ENCODE peak calls at places on chromosomes 5 and 9, in nine cellular contexts. V is lower lobe of right lung; B is Peyer's patch; E is osteoblast; H is lung; A is HCT116; I is tibial nerve; J is neural progenitor cell; W is CD8-positive, alpha-beta memory T cell. D is an unnamed sample.

GRCh38 chr9:69180670-69181069 is 6.6 kb downstream of the TJP2 start:
- DNase-seq in J (no peak), E (peak; percentile 95), B (peak; percentile 73), V (no peak), W (peak; percentile 58), A (peak; percentile 83), H (peak; percentile 58), I (no peak), D (peak; percentile 80)

GRCh38 chr9:105438136-105438839 is 9.5 kb upstream of the FSD1L start:
- DNase-seq in E (no peak), J (no peak), B (no peak), W (no peak), V (no peak), I (no peak), A (no peak), H (no peak), D (no peak)

GRCh38 chr9:84851935-84852585 is 182.5 kb downstream of the NTRK2 start:
- DNase-seq in B (no peak), J (peak; percentile 87), W (no peak), A (peak; percentile 68), H (peak; percentile 41), E (no peak), I (peak; percentile 22), V (no peak), D (peak; percentile 65)

GRCh38 chr9:127132921-127133647 is 10.6 kb upstream of the ANGPTL2 start:
- DNase-seq in A (no peak), V (peak; percentile 56), I (no peak), E (no peak), H (no peak), J (peak; percentile 65), B (peak; percentile 42), W (peak; percentile 32), D (no peak)

GRCh38 chr5:142637871-142638270 is 48.0 kb downstream of the FGF1 start:
- DNase-seq in A (no peak), E (no peak), V (no peak), H (no peak), W (no peak), J (no peak), I (no peak), B (no peak), D (no peak)

GRCh38 chr5:54760182-54760935 is 225.0 kb downstream of the ESM1 start:
- DNase-seq in V (no peak), E (peak; percentile 49), B (no peak), A (no peak), H (no peak), I (no peak), W (no peak), J (no peak), D (no peak)

GRCh38 chr9:20996809-20997208 is 34.6 kb downstream of the HACD4 start:
- DNase-seq in B (no peak), E (peak; percentile 11), I (no peak), V (no peak), H (no peak), W (no peak), A (no peak), J (no peak), D (no peak)

GRCh38 chr9:110575169-110575568 is 4.4 kb downstream of the SVEP1 start:
- DNase-seq in W (no peak), J (no peak), B (no peak), H (no peak), I (no peak), V (no peak), A (no peak), E (peak; percentile 68), D (peak; percentile 63)

GRCh38 chr9:34985311-34985899 is 4.1 kb upstream of the DNAJB5 start:
- DNase-seq in W (peak; percentile 71), V (no peak), B (peak; percentile 85), I (no peak), A (peak; percentile 59), H (no peak), E (no peak), J (peak; percentile 80), D (no peak)

GRCh38 chr5:458547-459353 is 15.8 kb downstream of the EXOC3 start:
- DNase-seq in E (peak; percentile 95), V (no peak), B (peak; percentile 40), I (no peak), H (no peak), A (no peak), W (peak; percentile 47), J (no peak), D (no peak)

GRCh38 chr5:99795026-99795425 is 740.1 kb upstream of the FAM174A start:
- DNase-seq in J (no peak), B (no peak), V (no peak), H (no peak), I (no peak), A (no peak), W (no peak), E (no peak), D (no peak)

DNA sequence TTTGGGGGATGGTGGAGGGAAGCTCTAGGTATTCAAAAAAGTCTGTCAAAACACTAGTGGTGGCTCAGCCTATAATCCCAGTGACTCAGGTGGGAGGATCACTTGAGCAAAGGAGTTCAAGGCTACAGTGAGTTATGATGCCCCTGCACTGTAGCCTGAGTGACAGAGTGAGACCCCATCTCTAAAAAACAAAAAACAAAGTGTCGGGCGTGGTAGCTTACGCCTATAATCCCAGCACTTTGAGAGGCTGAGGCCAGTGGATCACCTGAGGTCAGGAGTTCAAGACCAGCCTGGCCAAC is 15.8 kb upstream of the SLC35D2 start:
- DNase-seq in V (no peak), J (no peak), A (no peak), I (no peak), W (no peak), E (no peak), H (no peak), B (no peak), D (no peak)
- H3K4me3 ChIP-seq in V (no peak overlapping the region), J (no peak overlapping the region), A (no peak overlapping the region), I (no peak overlapping the region), W (peak overlapping the region; percentile 10), E (no peak overlapping the region), H (no peak overlapping the region), B (no peak overlapping the region), D (no peak overlapping the region)

GRCh38 chr9:81591791-81592190 is 97.6 kb downstream of the TLE1 start:
- DNase-seq in E (no peak), V (no peak), A (no peak), W (no peak), I (no peak), J (no peak), B (no peak), H (no peak), D (no peak)

GRCh38 chr9:81588148-81588874 is 101.0 kb downstream of the TLE1 start:
- DNase-seq in J (no peak), B (peak; percentile 64), E (peak; percentile 86), V (peak; percentile 66), W (no peak), A (no peak), H (peak; percentile 56), I (no peak), D (no peak)

GRCh38 chr9:81589819-81590218 is 99.5 kb downstream of the TLE1 start:
- DNase-seq in A (no peak), B (no peak), H (no peak), E (no peak), W (no peak), I (no peak), J (no peak), V (no peak), D (no peak)

GRCh38 chr9:81590688-81591087 is 98.7 kb downstream of the TLE1 start:
- DNase-seq in W (no peak), A (no peak), V (no peak), E (no peak), I (no peak), H (no peak), B (no peak), J (no peak), D (no peak)

GRCh38 chr9:81589392-81589791 is 100.0 kb downstream of the TLE1 start:
- DNase-seq in B (no peak), H (no peak), W (no peak), E (no peak), A (no peak), V (no peak), I (no peak), J (no peak), D (no peak)
- H3K36me3 ChIP-seq in B (peaks cover 4% of the 10 kb centered on the region), H (peaks cover 11% of the 10 kb centered on the region), W (no peaks in the 10 kb centered on the region), E (peaks cover under 1% of the 10 kb centered on the region), A (no peaks in the 10 kb centered on the region), V (peaks cover 46% of the 10 kb centered on the region), I (peaks cover 69% of the 10 kb centered on the region), J (peaks cover 7% of the 10 kb centered on the region), D (peaks cover 27% of the 10 kb centered on the region)

DNA sequence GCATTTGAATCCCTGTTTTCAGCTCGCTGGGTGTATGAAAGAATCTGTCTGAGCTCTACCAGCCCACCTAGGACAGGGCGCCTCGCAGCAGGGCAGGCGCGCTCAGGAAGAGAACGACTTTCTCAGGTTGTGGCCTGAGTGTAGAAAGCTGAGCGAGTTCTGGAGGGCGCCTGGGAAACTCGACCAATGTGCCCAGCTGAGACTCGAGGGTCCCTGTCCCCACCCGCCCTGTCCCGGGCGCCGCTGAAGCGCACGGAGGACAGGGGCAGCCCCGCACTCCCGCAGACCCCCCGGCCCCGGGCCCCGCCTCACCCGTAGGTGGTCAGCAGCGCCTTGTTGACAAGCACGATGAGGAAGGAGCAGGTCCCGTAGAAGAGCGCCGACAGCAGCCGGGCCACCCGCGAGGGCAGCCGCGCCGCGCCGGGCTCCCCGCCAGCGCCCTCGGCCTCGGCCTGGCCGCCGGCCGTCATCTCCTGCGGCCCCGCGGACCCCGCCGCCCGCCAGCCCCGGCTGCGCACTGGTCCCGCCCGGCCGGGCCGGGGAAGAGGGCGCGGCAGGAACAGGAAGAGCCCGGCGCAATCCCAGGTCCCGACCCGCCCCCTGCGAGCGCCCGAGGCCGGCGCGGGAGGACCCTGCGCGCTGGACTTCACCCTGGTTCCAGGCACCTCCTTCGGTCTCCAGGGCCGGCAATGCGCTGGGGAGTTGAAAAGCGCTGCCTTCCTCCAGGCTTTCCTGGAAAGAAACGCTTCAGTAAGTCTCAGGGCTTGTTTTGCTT is at the start of gene SLC35D2:
- DNase-seq in J (peak; percentile 84), A (no peak), I (peak; percentile 40), H (peak; percentile 48), W (peak; percentile 49), V (peak; percentile 73), E (peak; percentile 96), B (peak; percentile 87), D (no peak)
- H3K27ac ChIP-seq in J (no peak within 1 kb of the TSS), A (peak within 1 kb of the TSS; percentile 43), I (peak within 1 kb of the TSS; percentile 97), H (peak within 1 kb of the TSS; percentile 84), W (peak within 1 kb of the TSS; percentile 41), V (peak within 1 kb of the TSS; percentile 83), E (no peak within 1 kb of the TSS), B (peak within 1 kb of the TSS; percentile 97), D (peak within 1 kb of the TSS; percentile 96)

GRCh38 chr5:147830035-147830434 is 1.4 kb downstream of the SPINK1 start:
- DNase-seq in V (no peak), W (no peak), I (no peak), J (no peak), B (no peak), A (no peak), E (no peak), H (no peak), D (no peak)

GRCh38 chr5:147826351-147826750 is 5.1 kb downstream of the SPINK1 start:
- DNase-seq in A (no peak), H (no peak), E (no peak), B (no peak), I (no peak), J (no peak), W (no peak), V (no peak), D (no peak)

GRCh38 chr5:147836439-147836838 is 5.0 kb upstream of the SPINK1 start:
- DNase-seq in H (no peak), A (no peak), W (no peak), B (no peak), V (no peak), I (no peak), E (no peak), J (no peak), D (no peak)

GRCh38 chr5:147835386-147835798 is 3.9 kb upstream of the SPINK1 start:
- DNase-seq in I (no peak), H (no peak), W (no peak), A (no peak), B (no peak), E (no peak), J (no peak), V (no peak), D (no peak)

GRCh38 chr5:147831465-147831864 is at the start of gene SPINK1:
- DNase-seq in B (peak; percentile 82), J (no peak), A (no peak), H (no peak), V (no peak), W (no peak), E (no peak), I (no peak), D (no peak)
- H3K4me3 ChIP-seq in B (peak within 1 kb of the TSS; percentile 33), J (no peak within 1 kb of the TSS), A (no peak within 1 kb of the TSS), H (no peak within 1 kb of the TSS), V (no peak within 1 kb of the TSS), W (no peak within 1 kb of the TSS), E (no peak within 1 kb of the TSS), I (no peak within 1 kb of the TSS), D (no peak within 1 kb of the TSS)